ENCODE peak calls at places on chromosome 11, in six cellular contexts. A is activated T-helper 1 cell treated with Interleukin-2 at 50 U/mL for 16 hours, C is DND-41, N is GM13976, E is posterior cingulate gyrus, Z is SK-N-MC. D is an unnamed sample.

GRCh38 chr11:101617735-101618332 is 34.0 kb upstream of the TRPC6 start:
- DNase-seq in A (no peak), C (no peak), N (no peak), E (no peak), Z (no peak), D (no peak)

GRCh38 chr11:80521592-80521991 is 1080.8 kb upstream of the TENM4 start:
- DNase-seq in A (no peak), C (no peak), N (no peak), E (no peak), Z (no peak), D (no peak)

GRCh38 chr11:35672608-35673007 is 10.0 kb downstream of the TRIM44 start:
- DNase-seq in A (no peak), C (no peak), N (no peak), E (no peak), Z (no peak), D (no peak)

GRCh38 chr11:33869511-33870422 is 22.1 kb downstream of the LMO2 start:
- DNase-seq in A (no peak), C (no peak), N (peak), E (no peak), Z (no peak), D (peak)

GRCh38 chr11:20118209-20118608 is 42.1 kb downstream of the DBX1 start:
- DNase-seq in A (no peak), C (no peak), N (no peak), E (no peak), Z (no peak), D (no peak)

GRCh38 chr11:45879803-45880685 is 5.4 kb upstream of the MAPK8IP1 start:
- DNase-seq in A (no peak), C (no peak), N (no peak), E (no peak), Z (no peak), D (no peak)

GRCh38 chr11:13341028-13341427 is 63.4 kb downstream of the BMAL1 start:
- DNase-seq in A (no peak), C (no peak), N (no peak), E (no peak), Z (no peak), D (no peak)

GRCh38 chr11:128624269-128625170 is 37.2 kb upstream of the ETS1 start:
- DNase-seq in A (peak), C (peak), N (peak), E (no peak), Z (no peak), D (no peak)

GRCh38 chr11:134541355-134541754 is 129.3 kb upstream of the B3GAT1 start:
- DNase-seq in A (no peak), C (no peak), N (no peak), E (no peak), Z (no peak), D (no peak)

GRCh38 chr11:65316311-65316978 is 1.8 kb downstream of the CDC42EP2 start:
- DNase-seq in A (no peak), C (no peak), N (no peak), E (no peak), Z (no peak), D (no peak)

GRCh38 chr11:65562788-65563187 is 4.6 kb upstream of the LTBP3 start:
- DNase-seq in A (no peak), C (no peak), N (no peak), E (no peak), Z (no peak), D (no peak)

D was measured in globus pallidus.